ENCODE peak calls at places on chromosomes 13 and 19, in eight cellular contexts. B is trophoblast cell, H is IMR-90, L is neural progenitor cell, N is GM12878, M is osteoblast, O is mammary epithelial cell, E is HCT116. S is an unnamed sample.

GRCh38 chr13:41813426-41813825 is 147.5 kb downstream of the VWA8 start:
- DNase-seq in B (no peak), H (peak; percentile 66), L (no peak), N (no peak), M (peak; percentile 30), O (no peak), E (no peak), S (no peak)

GRCh38 chr13:41668130-41668757 is 210.9 kb downstream of the RGCC start:
- DNase-seq in B (peak; percentile 68), H (peak; percentile 95), L (peak; percentile 86), N (peak; percentile 60), M (peak; percentile 88), O (peak; percentile 82), E (peak; percentile 86), S (peak; percentile 37)

GRCh38 chr13:46906440-46906839 is 9.6 kb upstream of the HTR2A start:
- DNase-seq in B (no peak), H (no peak), L (no peak), N (no peak), M (no peak), O (peak; percentile 10), E (no peak), S (no peak)

GRCh38 chr19:1629256-1629808 is 23.1 kb downstream of the TCF3 start:
- DNase-seq in B (no peak), H (no peak), L (no peak), N (no peak), M (no peak), O (no peak), E (no peak), S (no peak)

GRCh38 chr13:31172535-31172934 is 10.8 kb upstream of the HSPH1 start:
- DNase-seq in B (peak; percentile 51), H (peak; percentile 84), L (no peak), N (no peak), M (peak; percentile 75), O (peak; percentile 90), E (peak; percentile 31), S (peak; percentile 88)

GRCh38 chr19:7507884-7508283 is 8.0 kb upstream of the ZNF358 start:
- DNase-seq in B (peak; percentile 73), H (peak; percentile 80), L (peak; percentile 73), N (no peak), M (peak; percentile 98), O (peak; percentile 76), E (peak; percentile 90), S (peak; percentile 95)

GRCh38 chr13:99356216-99357089 is 49.3 kb upstream of the GPR183 start:
- DNase-seq in B (no peak), H (peak; percentile 87), L (no peak), N (peak; percentile 92), M (no peak), O (no peak), E (no peak), S (no peak)

GRCh38 chr13:76972430-76972829 is 19.5 kb upstream of the CLN5 start:
- DNase-seq in B (no peak), H (no peak), L (no peak), N (no peak), M (no peak), O (no peak), E (no peak), S (no peak)

GRCh38 chr13:50243926-50244325 is 228.7 kb downstream of the KCNRG start:
- DNase-seq in B (no peak), H (no peak), L (no peak), N (no peak), M (no peak), O (no peak), E (no peak), S (no peak)

GRCh38 chr19:4972509-4973230 is 3.8 kb downstream of the KDM4B start:
- DNase-seq in B (no peak), H (peak; percentile 69), L (no peak), N (no peak), M (peak; percentile 93), O (peak; percentile 50), E (peak; percentile 40), S (peak; percentile 37)

GRCh38 chr19:31350693-31351211 is 1.5 kb upstream of the TSHZ3 start:
- DNase-seq in B (peak; percentile 26), H (peak; percentile 56), L (peak; percentile 88), N (no peak), M (peak; percentile 98), O (peak; percentile 56), E (no peak), S (no peak)

GRCh38 chr19:32880607-32881006 is 11.0 kb upstream of the SLC7A9 start:
- DNase-seq in B (no peak), H (no peak), L (no peak), N (no peak), M (no peak), O (no peak), E (no peak), S (no peak)

GRCh38 chr13:20461481-20461859 is 64.2 kb downstream of the CRYL1 start:
- DNase-seq in B (no peak), H (peak; percentile 49), L (no peak), N (no peak), M (peak; percentile 87), O (peak; percentile 31), E (no peak), S (no peak)

GRCh38 chr13:31234729-31235128 is 35.0 kb downstream of the B3GLCT start:
- DNase-seq in B (no peak), H (no peak), L (no peak), N (no peak), M (peak; percentile 73), O (no peak), E (no peak), S (no peak)

GRCh38 chr19:30666301-30666803 is 294.2 kb downstream of the ZNF536 start:
- DNase-seq in B (no peak), H (peak; percentile 13), L (peak; percentile 80), N (no peak), M (no peak), O (peak; percentile 16), E (no peak), S (peak; percentile 22)

GRCh38 chr19:40285353-40286234 is 449 bp upstream of the AKT2 start:
- DNase-seq in B (peak; percentile 99), H (peak; percentile 99), L (peak; percentile 99), N (peak; percentile 100), M (peak; percentile 98), O (peak; percentile 99), E (peak; percentile 99), S (peak; percentile 97)

GRCh38 chr19:4552546-4552819 is 7.0 kb downstream of the SEMA6B start:
- DNase-seq in B (no peak), H (no peak), L (no peak), N (no peak), M (no peak), O (no peak), E (no peak), S (no peak)

GRCh38 chr13:97367427-97367826 is 66.5 kb upstream of the RAP2A start:
- DNase-seq in B (peak; percentile 67), H (peak; percentile 78), L (peak; percentile 59), N (no peak), M (peak; percentile 80), O (no peak), E (no peak), S (no peak)

GRCh38 chr13:76654263-76654662 is 231.9 kb downstream of the KCTD12 start:
- DNase-seq in B (no peak), H (no peak), L (no peak), N (no peak), M (no peak), O (no peak), E (no peak), S (no peak)

GRCh38 chr13:39888865-39889810 is 233.7 kb downstream of the COG6 start:
- DNase-seq in B (no peak), H (no peak), L (no peak), N (no peak), M (peak; percentile 62), O (peak; percentile 9), E (no peak), S (peak; percentile 14)

GRCh38 chr13:107421028-107421427 is 794.3 kb downstream of the LIG4 start:
- DNase-seq in B (no peak), H (peak; percentile 75), L (no peak), N (no peak), M (no peak), O (no peak), E (no peak), S (no peak)

GRCh38 chr13:27131202-27131623 is 40.4 kb downstream of the USP12 start:
- DNase-seq in B (peak; percentile 31), H (peak; percentile 55), L (no peak), N (peak; percentile 99), M (peak; percentile 23), O (peak; percentile 98), E (peak; percentile 13), S (peak; percentile 86)

GRCh38 chr13:94351292-94352000 is 128.0 kb downstream of the DCT start:
- DNase-seq in B (no peak), H (peak; percentile 92), L (no peak), N (no peak), M (peak; percentile 74), O (no peak), E (no peak), S (no peak)

GRCh38 chr19:42246143-42246868 is 3.9 kb upstream of the GSK3A start:
- DNase-seq in B (peak; percentile 41), H (peak; percentile 83), L (peak; percentile 80), N (no peak), M (peak; percentile 99), O (peak; percentile 57), E (no peak), S (no peak)
- H3K4me3 ChIP-seq in B (no peak overlapping the region), H (no peak overlapping the region), L (no peak overlapping the region), N (no peak overlapping the region), M (no peak overlapping the region), O (no peak overlapping the region), E (no peak overlapping the region), S (no peak overlapping the region)

GRCh38 chr19:29617336-29618266 is 11.5 kb downstream of the POP4 start:
- DNase-seq in B (no peak), H (no peak), L (no peak), N (no peak), M (no peak), O (no peak), E (no peak), S (no peak)
- H2AFZ ChIP-seq in B (no peak overlapping the region), H (no peak overlapping the region), L (no peak overlapping the region), N (no peak overlapping the region), M (no peak overlapping the region), O (no peak overlapping the region), E (no peak overlapping the region), S (no peak overlapping the region)

GRCh38 chr13:25167775-25168174 is 4.3 kb downstream of the AMER2 start:
- DNase-seq in B (no peak), H (no peak), L (no peak), N (no peak), M (no peak), O (no peak), E (no peak), S (no peak)
- H3K4me2 ChIP-seq in B (no peak overlapping the region), H (no peak overlapping the region), L (no peak overlapping the region), N (no peak overlapping the region), M (no peak overlapping the region), O (no peak overlapping the region), E (no peak overlapping the region), S (no peak overlapping the region)

GRCh38 chr19:16508546-16508945 is 12.4 kb downstream of the C19orf44 start:
- DNase-seq in B (peak; percentile 51), H (no peak), L (no peak), N (no peak), M (no peak), O (no peak), E (no peak), S (no peak)

GRCh38 chr19:16506961-16507360 is 10.8 kb downstream of the C19orf44 start:
- DNase-seq in B (peak; percentile 51), H (no peak), L (no peak), N (no peak), M (peak; percentile 1), O (no peak), E (no peak), S (no peak)

GRCh38 chr19:16504271-16504670 is 8.1 kb downstream of the C19orf44 start:
- DNase-seq in B (no peak), H (no peak), L (no peak), N (no peak), M (no peak), O (no peak), E (no peak), S (no peak)

GRCh38 chr19:16514383-16515019 is 18.3 kb downstream of the C19orf44 start:
- DNase-seq in B (no peak), H (no peak), L (no peak), N (no peak), M (peak; percentile 55), O (no peak), E (no peak), S (no peak)

GRCh38 chr19:16509141-16510061 is 13.2 kb downstream of the C19orf44 start:
- DNase-seq in B (peak; percentile 24), H (peak; percentile 36), L (no peak), N (no peak), M (peak; percentile 66), O (peak; percentile 74), E (no peak), S (no peak)
- H3K4me3 ChIP-seq in B (no peak overlapping the region), H (no peak overlapping the region), L (no peak overlapping the region), N (no peak overlapping the region), M (no peak overlapping the region), O (no peak overlapping the region), E (no peak overlapping the region), S (no peak overlapping the region)